ENCODE peak calls at places on chromosomes 7 and 10, in five cellular contexts. E, S, Y, B and X are unnamed samples.

GRCh38 chr10:17038627-17039026 is 91.0 kb downstream of the CUBN start:
- DNase-seq in S (peak; percentile 59), E (no peak), Y (no peak), B (no peak), X (no peak)

GRCh38 chr7:132367007-132367406 is 209.3 kb downstream of the PLXNA4 start:
- DNase-seq in B (no peak), Y (no peak), E (no peak), S (no peak), X (no peak)

GRCh38 chr10:121774404-121774803 is 153.4 kb downstream of the ATE1 start:
- DNase-seq in Y (no peak), E (no peak), B (no peak), S (no peak), X (no peak)

GRCh38 chr10:127877701-127878100 is 15.0 kb downstream of the CLRN3 start:
- DNase-seq in S (no peak), Y (no peak), E (no peak), B (no peak), X (no peak)

GRCh38 chr7:36346260-36346831 is 43.3 kb upstream of the ANLN start:
- DNase-seq in B (no peak), E (no peak), Y (no peak), S (no peak), X (no peak)

GRCh38 chr10:119211176-119211575 is 3.8 kb downstream of the GRK5 start:
- DNase-seq in S (no peak), E (no peak), B (no peak), Y (no peak), X (no peak)

GRCh38 chr7:40356871-40357676 is 222.3 kb downstream of the SUGCT start:
- DNase-seq in Y (no peak), E (no peak), B (no peak), S (no peak), X (no peak)

GRCh38 chr10:116122664-116123063 is 150.3 kb downstream of the GFRA1 start:
- DNase-seq in S (no peak), E (no peak), B (no peak), Y (no peak), X (no peak)

GRCh38 chr7:52959336-52959735 is 76.1 kb upstream of the POM121L12 start:
- DNase-seq in S (no peak), B (no peak), Y (no peak), E (no peak), X (no peak)

GRCh38 chr10:46171661-46172060 is 115.1 kb upstream of the ANTXRL start:
- DNase-seq in E (no peak), S (no peak), Y (no peak), B (no peak), X (no peak)

GRCh38 chr10:86970887-86971145 is 2.5 kb downstream of the ADIRF start:
- DNase-seq in Y (no peak), B (no peak), S (no peak), E (no peak), X (no peak)

GRCh38 chr10:101779544-101780186 is 3.6 kb downstream of the NPM3 start:
- DNase-seq in E (no peak), S (peak; percentile 79), Y (peak; percentile 36), B (peak; percentile 77), X (peak; percentile 72)

GRCh38 chr7:117951285-117951684 is 78.0 kb upstream of the CTTNBP2 start:
- DNase-seq in B (no peak), Y (no peak), E (no peak), S (no peak), X (no peak)

GRCh38 chr10:123530166-123530870 is 135.8 kb upstream of the GPR26 start:
- DNase-seq in S (no peak), B (no peak), Y (no peak), E (no peak), X (no peak)

GRCh38 chr10:63593576-63593975 is 72.4 kb downstream of the REEP3 start:
- DNase-seq in B (no peak), Y (no peak), E (no peak), S (no peak), X (no peak)

GRCh38 chr7:117178600-117178999 is 144.3 kb downstream of the WNT2 start:
- DNase-seq in B (no peak), E (no peak), S (no peak), Y (no peak), X (no peak)

GRCh38 chr10:110356628-110357245 is 52.0 kb upstream of the SMNDC1 start:
- DNase-seq in B (peak; percentile 98), S (no peak), E (no peak), Y (peak; percentile 72), X (peak; percentile 99)

GRCh38 chr7:116713918-116714317 is 41.9 kb downstream of the MET start:
- DNase-seq in S (no peak), E (no peak), Y (no peak), B (no peak), X (no peak)

DNA sequence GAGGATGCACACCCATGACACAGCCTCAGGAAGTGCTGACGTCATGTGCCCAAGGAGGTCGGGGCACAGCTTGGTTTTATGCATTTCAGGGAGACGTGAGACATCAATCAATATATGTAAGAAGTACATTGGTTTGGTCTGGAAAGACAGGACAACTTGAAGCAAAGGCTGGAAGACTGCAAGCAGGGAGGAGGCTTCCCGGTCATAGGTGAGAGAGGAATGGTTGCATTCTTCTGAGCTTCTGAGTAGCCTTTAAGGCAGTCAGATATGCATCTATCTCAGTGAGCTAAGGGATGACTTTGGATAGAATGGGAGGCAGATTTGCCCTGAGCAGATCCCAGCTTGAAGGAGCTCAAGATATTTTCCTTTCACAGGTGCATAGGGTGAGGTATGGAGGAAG is 349.5 kb downstream of the TYW1 start:
- DNase-seq in S (no peak), Y (no peak), E (no peak), B (no peak), X (no peak)
- H3K4me1 ChIP-seq in S (peaks cover 11% of the 10 kb centered on the region), Y (no peaks in the 10 kb centered on the region), E (no peaks in the 10 kb centered on the region), B (no peaks in the 10 kb centered on the region), X (no peaks in the 10 kb centered on the region)

DNA sequence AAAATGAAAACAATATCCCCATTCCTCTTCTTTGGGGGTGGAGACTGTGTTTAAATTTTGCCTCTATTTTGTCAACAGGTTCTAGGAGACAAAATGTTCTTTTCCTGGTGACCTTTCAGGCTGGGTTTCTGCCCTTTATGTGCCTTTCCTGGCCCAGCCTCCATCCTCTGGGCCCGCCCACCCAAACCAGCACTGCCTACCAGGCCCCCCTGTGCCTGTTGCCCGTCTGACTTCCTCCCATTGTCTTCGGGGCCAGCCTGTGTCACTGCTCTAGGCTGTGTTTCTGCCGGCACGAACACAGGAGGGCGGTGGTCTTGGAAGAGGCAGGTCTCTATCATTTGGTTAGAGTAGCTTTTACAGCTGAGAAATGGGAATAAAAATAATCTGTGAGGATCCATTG is 13.9 kb downstream of the TSPAN14 start:
- DNase-seq in E (no peak), S (peak; percentile 77), B (peak; percentile 80), Y (no peak), X (no peak)
- H3K4me1 ChIP-seq in E (peaks cover 62% of the 10 kb centered on the region), S (peaks cover 100% of the 10 kb centered on the region), B (peaks cover 97% of the 10 kb centered on the region), Y (peaks cover 93% of the 10 kb centered on the region), X (no peaks in the 10 kb centered on the region)

GRCh38 chr7:139768249-139768824 is 9.5 kb downstream of the HIPK2 start:
- DNase-seq in E (no peak), Y (no peak), S (no peak), B (no peak), X (peak; percentile 27)

GRCh38 chr7:139767561-139767982 is 10.2 kb downstream of the HIPK2 start:
- DNase-seq in B (peak; percentile 74), E (no peak), S (no peak), Y (no peak), X (peak; percentile 95)

GRCh38 chr7:139762886-139763285 is 14.9 kb downstream of the HIPK2 start:
- DNase-seq in E (no peak), S (no peak), B (no peak), Y (no peak), X (no peak)

GRCh38 chr7:139763330-139763729 is 14.5 kb downstream of the HIPK2 start:
- DNase-seq in E (no peak), S (no peak), B (no peak), Y (no peak), X (no peak)

DNA sequence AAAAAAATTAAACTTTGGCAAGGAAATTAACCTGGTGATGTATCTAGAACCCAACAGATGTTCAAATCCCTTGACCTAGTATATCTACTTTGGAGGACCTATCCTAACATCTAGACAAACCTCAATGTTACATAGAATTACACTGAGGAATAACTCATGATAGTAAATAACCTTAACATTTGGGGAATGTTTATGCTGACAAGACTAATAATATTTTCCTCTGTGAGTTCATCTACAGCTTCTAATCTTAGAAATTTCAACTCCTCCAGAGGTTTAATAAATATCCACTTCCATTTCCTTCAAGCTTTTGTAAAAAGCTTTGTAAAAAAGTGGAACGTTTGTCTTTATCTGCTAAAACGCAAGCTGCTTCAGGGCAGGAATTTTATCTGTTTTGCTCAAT is 12.7 kb downstream of the HIPK2 start:
- DNase-seq in Y (no peak), E (no peak), S (no peak), B (no peak), X (no peak)
- H3K4me1 ChIP-seq in Y (peaks cover 14% of the 10 kb centered on the region), E (peaks cover 30% of the 10 kb centered on the region), S (peaks cover 98% of the 10 kb centered on the region), B (peaks cover 24% of the 10 kb centered on the region), X (peaks cover 42% of the 10 kb centered on the region)

GRCh38 chr10:637221-637620 is 52.2 kb downstream of the DIP2C start:
- DNase-seq in Y (no peak), B (no peak), S (no peak), E (no peak), X (no peak)
- H3K4me1 ChIP-seq in Y (peaks cover 3% of the 10 kb centered on the region), B (no peaks in the 10 kb centered on the region), S (peaks cover 62% of the 10 kb centered on the region), E (peaks cover 16% of the 10 kb centered on the region), X (no peaks in the 10 kb centered on the region)